ENCODE peak calls at places on chromosomes 13 and 19, in five cellular contexts. V is DMS53, A is aorta, Q is endothelial cell, Y is ACHN. D is an unnamed sample.

GRCh38 chr13:50594276-50594970 is 249.1 kb downstream of the DLEU7 start:
- DNase-seq in A (no peak), Y (no peak), Q (no peak), V (no peak), D (peak)

GRCh38 chr19:30064776-30065494 is 122.9 kb downstream of the URI1 start:
- DNase-seq in A (no peak), Y (no peak), V (no peak), Q (no peak), D (peak)

GRCh38 chr19:43560687-43561086 is 14.6 kb downstream of the XRCC1 start:
- DNase-seq in Q (no peak), Y (peak), V (peak), A (no peak), D (no peak)

GRCh38 chr19:44476559-44477408 is 23.5 kb downstream of the ZNF180 start:
- DNase-seq in V (peak), Y (peak), A (no peak), Q (no peak), D (no peak)

GRCh38 chr19:11196406-11197287 is 698 bp downstream of the KANK2 start:
- DNase-seq in A (peak), V (peak), Q (peak), Y (peak), D (no peak)

GRCh38 chr19:9757544-9758501 is 10.7 kb downstream of the ZNF846 start:
- DNase-seq in V (no peak), Q (no peak), A (no peak), Y (no peak), D (no peak)

GRCh38 chr19:18847516-18848463 is 16.0 kb downstream of the UPF1 start:
- DNase-seq in Y (no peak), V (no peak), Q (no peak), A (peak), D (no peak)

GRCh38 chr13:105139380-105140285 is 1395.8 kb downstream of the EFNB2 start:
- DNase-seq in A (peak), Y (no peak), Q (no peak), V (peak), D (peak)

GRCh38 chr19:1503089-1503924 is 9.5 kb downstream of the ADAMTSL5 start:
- DNase-seq in A (peak), Q (peak), Y (peak), V (peak), D (peak)

GRCh38 chr19:47421244-47421786 is 2.0 kb upstream of the MEIS3 start:
- DNase-seq in Q (no peak), A (no peak), V (no peak), Y (no peak), D (no peak)

GRCh38 chr19:55146078-55146647 is 2.8 kb downstream of the TNNT1 start:
- DNase-seq in A (no peak), Y (peak), V (peak), Q (no peak), D (peak)

GRCh38 chr13:30752201-30752797 is 17.0 kb downstream of the ALOX5AP start:
- DNase-seq in Y (no peak), A (peak), Q (no peak), V (peak), D (no peak)

GRCh38 chr19:29715695-29716581 is 877 bp upstream of the C19orf12 start:
- DNase-seq in Y (peak), V (peak), Q (no peak), A (peak), D (no peak)

GRCh38 chr13:48828962-48829405 is 146.7 kb upstream of the FNDC3A start:
- DNase-seq in Q (no peak), A (no peak), Y (peak), V (peak), D (no peak)

GRCh38 chr19:45767881-45768643 is 990 bp downstream of the SIX5 start:
- DNase-seq in V (peak), Y (peak), A (peak), Q (peak), D (no peak)

GRCh38 chr19:46976845-46977320 is 42.8 kb upstream of the NPAS1 start:
- DNase-seq in A (no peak), Q (no peak), V (no peak), Y (peak), D (no peak)

GRCh38 chr13:29955137-29955650 is 104.8 kb upstream of the UBL3 start:
- DNase-seq in V (no peak), A (no peak), Y (no peak), Q (no peak), D (no peak)

GRCh38 chr19:55647732-55648656 is at the start of gene CCDC106:
- DNase-seq in V (peak), A (peak), Q (peak), Y (peak), D (peak)

GRCh38 chr13:110382229-110382628 is 75.1 kb downstream of the COL4A2 start:
- DNase-seq in Q (no peak), A (no peak), V (peak), Y (peak), D (no peak)

GRCh38 chr19:51407631-51408131 is 9.8 kb downstream of the SIGLEC10 start:
- DNase-seq in V (no peak), Y (no peak), Q (no peak), A (peak), D (peak)

GRCh38 chr19:34391813-34392212 is 12.4 kb upstream of the PDCD2L start:
- DNase-seq in Q (no peak), A (no peak), Y (no peak), V (no peak), D (no peak)

GRCh38 chr13:87444135-87444534 is 227.0 kb upstream of the SLITRK5 start:
- DNase-seq in A (no peak), Y (no peak), Q (no peak), V (no peak), D (no peak)

GRCh38 chr13:101150998-101151397 is 265.3 kb downstream of the NALCN start:
- DNase-seq in Q (no peak), Y (no peak), A (no peak), V (no peak), D (no peak)

GRCh38 chr13:32910530-32910929 is 105.7 kb upstream of the KL start:
- DNase-seq in Q (no peak), A (no peak), V (no peak), Y (no peak), D (no peak)

GRCh38 chr19:17777840-17778620 is 16.9 kb upstream of the B3GNT3 start:
- DNase-seq in A (peak), Y (no peak), V (peak), Q (peak), D (peak)

GRCh38 chr19:10260141-10260584 is 8.1 kb downstream of the MRPL4 start:
- DNase-seq in Q (no peak), Y (no peak), A (no peak), V (peak), D (peak)

GRCh38 chr13:95624020-95624419 is 20.5 kb downstream of the DZIP1 start:
- DNase-seq in Q (peak), V (peak), A (no peak), Y (peak), D (no peak)

GRCh38 chr13:22210134-22210930 is 539.5 kb downstream of the FGF9 start:
- DNase-seq in V (no peak), Y (no peak), A (no peak), Q (peak), D (no peak)

GRCh38 chr13:46484561-46484960 is 68.4 kb upstream of the LRCH1 start:
- DNase-seq in V (no peak), Q (no peak), A (no peak), Y (no peak), D (no peak)

GRCh38 chr13:25489238-25489637 is 117.5 kb downstream of the ATP8A2 start:
- DNase-seq in Y (peak), V (no peak), A (no peak), Q (no peak), D (no peak)

GRCh38 chr13:52010890-52011689 is at the start of gene ATP7B:
- DNase-seq in V (peak), Y (no peak), A (no peak), Q (peak), D (peak)

GRCh38 chr19:19305696-19306095 is 14.6 kb downstream of the SUGP1 start:
- DNase-seq in Q (no peak), A (no peak), V (no peak), Y (no peak), D (no peak)

GRCh38 chr19:10797541-10798256 is 38.3 kb downstream of the TMED1 start:
- DNase-seq in V (no peak), Q (no peak), Y (no peak), A (no peak), D (peak)

GRCh38 chr19:8239528-8240273 is 30.5 kb downstream of the CERS4 start:
- DNase-seq in Y (no peak), Q (no peak), A (no peak), V (no peak), D (no peak)

GRCh38 chr13:106262886-106263285 is 272.6 kb downstream of the EFNB2 start:
- DNase-seq in Q (no peak), V (no peak), A (no peak), Y (no peak), D (no peak)

GRCh38 chr19:13537454-13537853 is 31.2 kb upstream of the CACNA1A start:
- DNase-seq in V (peak), Y (no peak), A (no peak), Q (no peak), D (no peak)

D was measured in activated CD4-positive, alpha-beta memory T cell treated with anti-CD3 and anti-CD28 coated beads, Interleukin-2, amount 10 ng/mL, durations not matched to agents 7 days and 5 days.